ENCODE peak calls at places on chromosomes 13 and 19, in five cellular contexts. R, Q, M, Z and E are unnamed samples.
A peak's percentile ranks its signal among the peaks of the same experiment; 100 is the strongest.

GRCh38 chr13:47256618-47257017 is 359.8 kb upstream of the HTR2A start:
- DNase-seq in R (no peak), Q (no peak), M (no peak), Z (peak; percentile 74), E (no peak)

GRCh38 chr19:1064661-1065605 is 2.0 kb upstream of the ARHGAP45 start:
- DNase-seq in R (peak; percentile 73), Q (peak; percentile 63), M (peak; percentile 77), Z (no peak), E (peak; percentile 62)

GRCh38 chr19:57302020-57302465 is 18.2 kb upstream of the ZNF543 start:
- DNase-seq in R (no peak), Q (no peak), M (no peak), Z (peak; percentile 96), E (peak; percentile 22)

GRCh38 chr19:839146-839872 is 1.5 kb upstream of the PRTN3 start:
- DNase-seq in R (no peak), Q (no peak), M (no peak), Z (no peak), E (no peak)

GRCh38 chr19:55766466-55766865 is 2.5 kb upstream of the RFPL4AL1 start:
- DNase-seq in R (no peak), Q (no peak), M (no peak), Z (no peak), E (no peak)

GRCh38 chr13:40667622-40667978 is 1.2 kb upstream of the FOXO1 start:
- DNase-seq in R (peak; percentile 45), Q (no peak), M (no peak), Z (no peak), E (no peak)

GRCh38 chr19:42244452-42245220 is 2.2 kb upstream of the GSK3A start:
- DNase-seq in R (peak; percentile 95), Q (peak; percentile 87), M (peak; percentile 94), Z (peak; percentile 92), E (peak; percentile 94)

GRCh38 chr13:59829690-59830089 is 334.0 kb downstream of the DIAPH3 start:
- DNase-seq in R (no peak), Q (no peak), M (no peak), Z (no peak), E (no peak)

GRCh38 chr13:101690871-101691270 is 238.4 kb downstream of the ITGBL1 start:
- DNase-seq in R (no peak), Q (no peak), M (no peak), Z (no peak), E (no peak)

GRCh38 chr13:114007566-114007965 is 33.7 kb upstream of the C13orf46 start:
- DNase-seq in R (no peak), Q (no peak), M (no peak), Z (no peak), E (no peak)

GRCh38 chr13:66069570-66069969 is 1160.6 kb downstream of the PCDH9 start:
- DNase-seq in R (no peak), Q (no peak), M (no peak), Z (peak; percentile 7), E (no peak)

GRCh38 chr13:107586216-107586615 is 629.1 kb downstream of the LIG4 start:
- DNase-seq in R (no peak), Q (no peak), M (no peak), Z (no peak), E (no peak)

GRCh38 chr19:3178973-3179738 is 587 bp downstream of the S1PR4 start:
- DNase-seq in R (no peak), Q (no peak), M (no peak), Z (no peak), E (no peak)

GRCh38 chr13:105327727-105328126 is 1207.7 kb downstream of the EFNB2 start:
- DNase-seq in R (no peak), Q (no peak), M (no peak), Z (no peak), E (no peak)

GRCh38 chr19:2259331-2259730 is 3.1 kb upstream of the JSRP1 start:
- DNase-seq in R (no peak), Q (no peak), M (no peak), Z (no peak), E (no peak)

GRCh38 chr13:112738606-112739005 is 48.8 kb downstream of the ATP11A start:
- DNase-seq in R (no peak), Q (no peak), M (no peak), Z (no peak), E (no peak)

GRCh38 chr13:30408319-30409101 is 13.8 kb upstream of the UBE2L5 start:
- DNase-seq in R (peak; percentile 97), Q (peak; percentile 88), M (peak; percentile 93), Z (peak; percentile 72), E (peak; percentile 95)

GRCh38 chr13:105272660-105273631 is 1262.5 kb downstream of the EFNB2 start:
- DNase-seq in R (no peak), Q (no peak), M (no peak), Z (no peak), E (no peak)

GRCh38 chr13:85806553-85807175 is 7.4 kb upstream of the SLITRK6 start:
- DNase-seq in R (no peak), Q (no peak), M (peak; percentile 35), Z (peak; percentile 34), E (no peak)

GRCh38 chr19:3682741-3683404 is 17.4 kb downstream of the PIP5K1C start:
- DNase-seq in R (no peak), Q (no peak), M (peak; percentile 83), Z (no peak), E (no peak)

GRCh38 chr13:114339779-114340534 is 25.7 kb downstream of the CHAMP1 start:
- DNase-seq in R (peak; percentile 34), Q (peak; percentile 40), M (peak; percentile 54), Z (peak; percentile 57), E (peak; percentile 21)

GRCh38 chr19:15280048-15280725 is 47.9 kb upstream of the EPHX3 start:
- DNase-seq in R (no peak), Q (no peak), M (no peak), Z (no peak), E (no peak)

GRCh38 chr13:25046985-25047660 is 48.8 kb upstream of the PABPC3 start:
- DNase-seq in R (no peak), Q (no peak), M (peak; percentile 6), Z (peak; percentile 32), E (no peak)

GRCh38 chr19:48452656-48453480 is 2.5 kb upstream of the KCNJ14 start:
- DNase-seq in R (no peak), Q (no peak), M (no peak), Z (no peak), E (no peak)

GRCh38 chr13:112943309-112944125 is 25.5 kb upstream of the MCF2L start:
- DNase-seq in R (peak; percentile 57), Q (no peak), M (peak; percentile 17), Z (peak; percentile 14), E (peak; percentile 28)

GRCh38 chr13:32783067-32783466 is 196.8 kb downstream of the PDS5B start:
- DNase-seq in R (no peak), Q (no peak), M (no peak), Z (peak; percentile 15), E (no peak)

GRCh38 chr19:17784201-17785008 is 10.5 kb upstream of the B3GNT3 start:
- DNase-seq in R (peak; percentile 80), Q (peak; percentile 73), M (peak; percentile 55), Z (peak; percentile 70), E (peak; percentile 66)

GRCh38 chr19:38059897-38060296 is 152.9 kb downstream of the SIPA1L3 start:
- DNase-seq in R (no peak), Q (no peak), M (peak; percentile 93), Z (no peak), E (no peak)

GRCh38 chr13:112202266-112202665 is 135.3 kb downstream of the SOX1 start:
- DNase-seq in R (no peak), Q (no peak), M (no peak), Z (no peak), E (no peak)

GRCh38 chr19:1813197-1813836 is 1.2 kb upstream of the ATP8B3 start:
- DNase-seq in R (no peak), Q (no peak), M (no peak), Z (no peak), E (no peak)

GRCh38 chr19:16268676-16269319 is 55.8 kb upstream of the KLF2 start:
- DNase-seq in R (no peak), Q (peak; percentile 50), M (no peak), Z (no peak), E (no peak)

GRCh38 chr19:35079826-35080225 is 35.8 kb upstream of the FXYD3 start:
- DNase-seq in R (no peak), Q (no peak), M (no peak), Z (no peak), E (no peak)

GRCh38 chr19:17289489-17289888 is 7.8 kb downstream of the ANKLE1 start:
- DNase-seq in R (peak; percentile 68), Q (no peak), M (peak; percentile 89), Z (peak; percentile 14), E (peak; percentile 59)

GRCh38 chr19:11106477-11106876 is 17.2 kb downstream of the LDLR start:
- DNase-seq in R (no peak), Q (no peak), M (no peak), Z (no peak), E (peak; percentile 59)

GRCh38 chr13:25874907-25875306 is 176.9 kb downstream of the SHISA2 start:
- DNase-seq in R (no peak), Q (peak; percentile 70), M (no peak), Z (no peak), E (no peak)

GRCh38 chr19:37669336-37669963 is 14.2 kb upstream of the ZFP30 start:
- DNase-seq in R (no peak), Q (no peak), M (no peak), Z (no peak), E (no peak)

GRCh38 chr19:29841559-29842367 is 30.0 kb downstream of the CCNE1 start:
- DNase-seq in R (peak; percentile 31), Q (no peak), M (peak; percentile 37), Z (peak; percentile 64), E (no peak)